ENCODE peak calls at places on chromosomes 5 and 9, in four cellular contexts. R is NCI-H1417; J is lower lobe of right lung; N is stimulated activated CD4-positive, alpha-beta T cell treated with anti-CD3 and anti-CD28 coated beads, Interleukin-1b, Interleukin-23, amount 100 ng/mL, for 24 hours. B is an unnamed sample.
A peak's percentile ranks its signal among the peaks of the same experiment; 100 is the strongest.

GRCh38 chr5:109852371-109853160 is 162.8 kb downstream of the MAN2A1 start:
- DNase-seq in R (no peak), N (no peak), J (no peak), B (peak; percentile 25)

GRCh38 chr5:99063737-99064136 is 134.9 kb upstream of the CHD1 start:
- DNase-seq in N (no peak), R (no peak), J (no peak), B (no peak)

GRCh38 chr9:13689925-13690324 is 410.4 kb upstream of the MPDZ start:
- DNase-seq in N (no peak), J (no peak), R (no peak), B (no peak)

GRCh38 chr9:114087721-114088120 is 9.6 kb upstream of the AMBP start:
- DNase-seq in N (no peak), R (no peak), J (no peak), B (no peak)

GRCh38 chr5:58666598-58667595 is 84.0 kb downstream of the RAB3C start:
- DNase-seq in R (no peak), N (no peak), J (no peak), B (no peak)

GRCh38 chr9:82332018-82332773 is 343.6 kb downstream of the SPATA31D1 start:
- DNase-seq in J (no peak), N (no peak), R (no peak), B (peak; percentile 85)

GRCh38 chr5:71996789-71997188 is 110.5 kb upstream of the MAP1B start:
- DNase-seq in N (no peak), R (no peak), J (no peak), B (no peak)

GRCh38 chr5:58759745-58760144 is 176.9 kb downstream of the RAB3C start:
- DNase-seq in J (no peak), N (no peak), R (no peak), B (no peak)

GRCh38 chr5:171367424-171368370 is 20.0 kb upstream of the NPM1 start:
- DNase-seq in R (no peak), J (no peak), N (no peak), B (peak; percentile 50)

GRCh38 chr5:169584998-169585451 is 1.5 kb downstream of the SPDL1 start:
- DNase-seq in J (no peak), N (no peak), R (no peak), B (no peak)

GRCh38 chr9:5876711-5877110 is 14.0 kb upstream of the MLANA start:
- DNase-seq in J (no peak), N (no peak), R (no peak), B (no peak)

GRCh38 chr5:158393457-158393856 is 534.5 kb upstream of the CLINT1 start:
- DNase-seq in J (no peak), R (no peak), N (no peak), B (no peak)

GRCh38 chr9:94866770-94867169 is 140.3 kb downstream of the AOPEP start:
- DNase-seq in R (no peak), J (no peak), N (no peak), B (peak; percentile 33)

GRCh38 chr9:89755835-89756234 is 151.0 kb downstream of the GADD45G start:
- DNase-seq in N (no peak), J (no peak), R (no peak), B (peak; percentile 18)

GRCh38 chr9:135087489-135087791 is at the start of gene OLFM1:
- DNase-seq in R (peak; percentile 63), N (no peak), J (peak; percentile 78), B (peak; percentile 46)

GRCh38 chr9:91532325-91532724 is 108.7 kb upstream of the NFIL3 start:
- DNase-seq in N (no peak), J (no peak), R (no peak), B (peak; percentile 27)

GRCh38 chr5:180253036-180253824 is 38.7 kb downstream of the MAPK9 start:
- DNase-seq in R (no peak), J (no peak), N (no peak), B (no peak)

B was measured in IMR-90.